ENCODE peak calls at places on chromosomes 13 and 19, in six cellular contexts. O is heart left ventricle, S is upper lobe of left lung, P is stomach, M is Peyer's patch, V is spleen. L is an unnamed sample.

GRCh38 chr13:44212633-44213387 is 160.8 kb upstream of the SERP2 start:
- DNase-seq in O (no peak), S (no peak), P (no peak), M (no peak), V (no peak), L (no peak)

GRCh38 chr13:65353951-65354350 is 1876.2 kb downstream of the PCDH9 start:
- DNase-seq in O (no peak), S (no peak), P (no peak), M (no peak), V (no peak), L (no peak)

GRCh38 chr19:53467138-53467502 is 413 bp upstream of the ZNF813 start:
- DNase-seq in O (peak), S (peak), P (no peak), M (no peak), V (peak), L (peak)

GRCh38 chr13:90947976-90948375 is 399.5 kb upstream of the MIR17HG start:
- DNase-seq in O (no peak), S (no peak), P (no peak), M (no peak), V (no peak), L (no peak)

GRCh38 chr13:79171131-79172061 is 234.7 kb downstream of the RBM26 start:
- DNase-seq in O (no peak), S (no peak), P (no peak), M (no peak), V (no peak), L (no peak)

GRCh38 chr19:42075364-42075615 is 676 bp upstream of the ZNF574 start:
- DNase-seq in O (no peak), S (no peak), P (no peak), M (no peak), V (no peak), L (no peak)

GRCh38 chr19:50519006-50519575 is 5.4 kb upstream of the ASPDH start:
- DNase-seq in O (peak), S (no peak), P (no peak), M (no peak), V (peak), L (peak)

GRCh38 chr13:78609464-78610205 is 6.3 kb upstream of the POU4F1 start:
- DNase-seq in O (no peak), S (no peak), P (no peak), M (no peak), V (peak), L (no peak)

GRCh38 chr19:35045667-35046300 is 4.3 kb downstream of the HPN start:
- DNase-seq in O (peak), S (no peak), P (no peak), M (no peak), V (no peak), L (no peak)

GRCh38 chr13:79681069-79681468 is 200.1 kb downstream of the NDFIP2 start:
- DNase-seq in O (no peak), S (no peak), P (no peak), M (no peak), V (no peak), L (no peak)

GRCh38 chr19:43674630-43674982 is 4.6 kb upstream of the PLAUR start:
- DNase-seq in O (no peak), S (no peak), P (no peak), M (no peak), V (no peak), L (no peak)

GRCh38 chr13:45119469-45119989 is 781 bp upstream of the GTF2F2 start:
- DNase-seq in O (no peak), S (peak), P (no peak), M (no peak), V (no peak), L (peak)

GRCh38 chr13:99572131-99572530 is 70.9 kb downstream of the TM9SF2 start:
- DNase-seq in O (no peak), S (no peak), P (no peak), M (no peak), V (no peak), L (no peak)

GRCh38 chr13:41827507-41828213 is 133.2 kb downstream of the VWA8 start:
- DNase-seq in O (no peak), S (no peak), P (no peak), M (no peak), V (no peak), L (no peak)

GRCh38 chr19:38394488-38394887 is 6.0 kb downstream of the SPRED3 start:
- DNase-seq in O (no peak), S (no peak), P (no peak), M (peak), V (peak), L (no peak)

GRCh38 chr13:97369269-97369893 is 64.6 kb upstream of the RAP2A start:
- DNase-seq in O (no peak), S (no peak), P (no peak), M (no peak), V (no peak), L (no peak)

GRCh38 chr19:56026769-56027168 is 40.2 kb downstream of the NLRP5 start:
- DNase-seq in O (no peak), S (no peak), P (no peak), M (no peak), V (no peak), L (no peak)

GRCh38 chr13:31528176-31528575 is 211.2 kb upstream of the RXFP2 start:
- DNase-seq in O (no peak), S (no peak), P (no peak), M (no peak), V (no peak), L (no peak)

GRCh38 chr13:113647351-113648217 is 10.4 kb downstream of the ATP4B start:
- DNase-seq in O (peak), S (peak), P (peak), M (peak), V (peak), L (peak)

GRCh38 chr19:56096665-56097064 is 24.4 kb downstream of the ZNF787 start:
- DNase-seq in O (peak), S (no peak), P (no peak), M (no peak), V (no peak), L (no peak)

GRCh38 chr19:44576843-44577565 is 36.4 kb upstream of the IGSF23 start:
- DNase-seq in O (no peak), S (peak), P (peak), M (peak), V (no peak), L (no peak)

GRCh38 chr13:33262997-33263396 is 22.6 kb downstream of the STARD13 start:
- DNase-seq in O (no peak), S (no peak), P (no peak), M (no peak), V (no peak), L (no peak)

GRCh38 chr13:50518791-50519201 is 324.7 kb downstream of the DLEU7 start:
- DNase-seq in O (no peak), S (no peak), P (no peak), M (no peak), V (no peak), L (no peak)

GRCh38 chr13:27728271-27728670 is 64.0 kb upstream of the GSX1 start:
- DNase-seq in O (no peak), S (no peak), P (no peak), M (no peak), V (no peak), L (no peak)

GRCh38 chr13:24038405-24038804 is 122.1 kb upstream of the SPATA13 start:
- DNase-seq in O (no peak), S (no peak), P (no peak), M (no peak), V (no peak), L (no peak)
- TF ChIP-seq CTCF in O (no peak), S (no peak), P (no peak), M (no peak), V (no peak), L (no peak)

GRCh38 chr19:11639245-11639601 is 41.9 kb downstream of the ZNF627 start:
- DNase-seq in O (no peak), S (no peak), P (no peak), M (no peak), V (no peak), L (no peak)
- H3K4me3 ChIP-seq in O (peak), S (peak), P (peak), M (peak), V (peak), L (no peak)

DNA sequence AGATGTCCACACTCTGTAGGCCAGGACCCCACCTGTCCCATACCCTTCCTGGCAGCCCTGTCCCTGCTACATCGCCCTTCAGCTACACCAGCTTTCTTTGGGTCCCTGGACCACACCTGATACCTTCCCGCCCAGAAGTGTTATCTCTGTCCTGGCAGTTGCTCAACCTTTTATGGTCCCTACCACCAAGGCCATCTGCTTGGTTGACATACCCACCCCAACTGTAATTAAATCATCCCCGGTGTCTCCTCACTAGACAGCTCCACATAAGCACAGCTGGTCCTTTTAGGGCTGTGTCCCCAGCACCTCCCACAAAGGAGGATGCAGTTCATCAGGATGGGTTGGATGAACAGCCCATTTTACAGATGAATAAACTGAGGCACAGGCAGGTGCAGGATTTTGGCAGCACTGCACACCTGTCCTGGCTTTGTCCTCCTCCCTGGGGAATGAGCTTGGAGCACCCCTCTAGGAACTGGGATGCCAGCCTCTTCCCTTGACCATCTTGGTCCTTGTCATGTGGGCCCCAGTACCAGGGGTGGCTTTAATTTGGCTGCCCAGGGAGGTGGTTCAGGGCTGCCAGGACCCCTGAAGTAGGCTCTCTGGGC is 12.9 kb downstream of the NACC1 start:
- DNase-seq in O (no peak), S (no peak), P (no peak), M (no peak), V (no peak), L (no peak)
- TF ChIP-seq CTCF in O (no peak), S (no peak), P (no peak), M (no peak), V (no peak), L (no peak)

GRCh38 chr19:863305-863620 is 3.8 kb downstream of the CFD start:
- DNase-seq in O (no peak), S (no peak), P (no peak), M (no peak), V (no peak), L (no peak)

GRCh38 chr19:860481-861098 is 1.1 kb downstream of the CFD start:
- DNase-seq in O (peak), S (peak), P (peak), M (peak), V (peak), L (peak)

GRCh38 chr19:862529-863304 is 3.3 kb downstream of the CFD start:
- DNase-seq in O (peak), S (peak), P (peak), M (peak), V (peak), L (peak)

GRCh38 chr19:861756-862528 is 2.5 kb downstream of the CFD start:
- DNase-seq in O (peak), S (peak), P (no peak), M (peak), V (peak), L (peak)

DNA sequence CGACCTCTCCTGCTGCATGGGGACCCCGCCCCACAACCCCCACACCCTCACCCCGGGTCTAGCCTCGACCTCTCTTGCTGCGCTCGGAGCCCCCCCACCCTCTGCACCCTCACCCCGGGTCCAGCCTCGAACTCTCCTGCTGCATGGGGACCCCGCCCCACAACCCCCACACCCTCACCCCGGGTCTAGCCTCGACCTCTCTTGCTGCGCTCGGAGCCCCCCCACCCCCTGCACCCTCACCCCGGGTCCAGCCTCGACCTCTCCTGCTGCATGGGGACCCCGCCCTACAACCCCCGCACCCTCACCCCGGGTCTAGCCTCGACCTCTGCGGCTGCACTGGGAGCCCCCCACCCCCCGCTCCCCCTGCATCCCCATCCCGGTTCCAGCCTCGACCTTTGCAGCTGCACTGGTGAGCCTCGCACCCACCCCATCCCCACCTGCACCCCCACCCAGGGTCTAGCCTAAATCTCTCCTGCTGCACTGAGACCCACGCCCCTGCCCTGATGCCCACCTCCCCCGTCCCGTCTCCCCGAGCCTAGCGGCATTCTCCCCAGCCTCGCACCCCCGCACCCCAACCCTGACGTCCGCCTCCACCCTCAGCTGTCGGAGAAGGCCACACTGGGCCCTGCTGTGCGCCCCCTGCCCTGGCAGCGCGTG is 1.8 kb downstream of the CFD start:
- DNase-seq in O (no peak), S (no peak), P (no peak), M (no peak), V (peak), L (no peak)
- H3K4me3 ChIP-seq in O (peak), S (peak), P (peak), M (peak), V (peak), L (no peak)

GRCh38 chr19:11252665-11253355 is 9.5 kb downstream of the DOCK6 start:
- DNase-seq in O (no peak), S (no peak), P (no peak), M (no peak), V (no peak), L (no peak)

GRCh38 chr19:11257827-11258380 is 4.4 kb downstream of the DOCK6 start:
- DNase-seq in O (no peak), S (no peak), P (no peak), M (no peak), V (no peak), L (no peak)

GRCh38 chr19:11256189-11256588 is 6.1 kb downstream of the DOCK6 start:
- DNase-seq in O (peak), S (peak), P (no peak), M (no peak), V (no peak), L (no peak)

GRCh38 chr19:11251650-11252314 is 10.5 kb downstream of the DOCK6 start:
- DNase-seq in O (no peak), S (no peak), P (no peak), M (no peak), V (no peak), L (no peak)

DNA sequence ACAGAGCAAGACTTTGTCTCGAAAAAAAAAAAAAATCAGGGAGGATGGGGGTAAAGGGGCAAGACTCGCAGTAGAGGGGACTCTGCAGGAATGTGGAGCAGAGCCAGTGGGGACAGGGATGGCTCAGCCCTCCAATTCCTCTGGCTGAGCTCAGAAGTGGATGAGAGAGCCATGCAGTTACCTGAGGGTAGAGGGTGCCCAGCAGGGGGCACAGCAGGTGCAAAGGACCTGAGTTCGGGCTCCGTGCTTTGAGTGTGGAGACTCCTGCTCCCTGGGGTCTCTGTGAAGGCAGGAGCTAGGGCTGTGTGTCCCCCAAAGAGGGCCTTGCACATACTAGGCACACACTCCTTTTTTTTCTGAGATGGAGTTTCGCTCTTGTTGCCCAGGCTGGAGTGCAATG is 7.7 kb downstream of the DOCK6 start:
- DNase-seq in O (no peak), S (no peak), P (no peak), M (no peak), V (no peak), L (peak)
- TF ChIP-seq CTCF in O (no peak), S (no peak), P (no peak), M (no peak), V (no peak), L (no peak)

GRCh38 chr13:105462981-105463380 is 1072.5 kb downstream of the EFNB2 start:
- DNase-seq in O (no peak), S (no peak), P (no peak), M (no peak), V (no peak), L (no peak)
- H3K4me3 ChIP-seq in O (no peak), S (no peak), P (no peak), M (no peak), V (no peak), L (no peak)

DNA sequence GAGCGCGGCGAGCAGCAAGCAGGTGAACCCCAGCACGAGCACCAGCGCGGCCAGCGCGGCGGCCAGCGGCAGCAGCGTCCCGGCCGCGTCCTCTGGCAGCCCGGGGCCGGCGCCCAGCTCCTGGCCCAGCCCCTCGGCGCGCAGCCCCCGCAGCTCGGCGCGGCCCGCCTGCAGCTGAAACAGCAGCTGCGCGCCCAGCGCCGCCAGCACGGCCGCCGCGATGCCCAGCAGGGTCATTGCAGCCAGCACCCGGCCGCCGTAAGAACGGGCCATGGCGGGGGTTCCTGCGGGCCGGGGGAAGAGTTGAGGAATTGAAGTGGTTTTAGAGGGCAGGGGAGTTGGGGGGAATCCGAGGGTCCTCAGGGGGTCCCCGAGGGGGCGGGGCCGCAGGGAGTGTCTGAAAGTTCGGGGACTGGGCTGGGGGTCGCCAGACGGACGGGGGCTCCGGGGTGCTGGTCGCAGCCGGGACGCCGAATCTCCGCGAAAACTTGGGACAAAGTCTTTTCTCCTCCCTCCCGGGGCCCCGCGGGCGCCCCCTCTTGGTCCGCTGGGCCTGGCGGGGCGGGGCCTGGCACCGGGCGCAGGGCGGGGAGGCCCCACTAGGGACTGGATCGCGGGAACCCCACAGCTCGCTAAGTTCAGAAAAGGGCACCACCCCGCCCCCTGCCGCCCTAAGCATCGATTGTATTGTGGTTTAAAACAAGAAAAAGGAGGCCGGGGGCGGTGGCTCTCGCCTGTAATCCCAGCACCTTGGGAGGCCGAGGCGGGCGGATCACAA is at the start of gene TMEM221:
- DNase-seq in O (peak), S (no peak), P (peak), M (peak), V (peak), L (peak)
- TF ChIP-seq CTCF in O (peak), S (peak), P (no peak), M (peak), V (peak), L (peak)

DNA sequence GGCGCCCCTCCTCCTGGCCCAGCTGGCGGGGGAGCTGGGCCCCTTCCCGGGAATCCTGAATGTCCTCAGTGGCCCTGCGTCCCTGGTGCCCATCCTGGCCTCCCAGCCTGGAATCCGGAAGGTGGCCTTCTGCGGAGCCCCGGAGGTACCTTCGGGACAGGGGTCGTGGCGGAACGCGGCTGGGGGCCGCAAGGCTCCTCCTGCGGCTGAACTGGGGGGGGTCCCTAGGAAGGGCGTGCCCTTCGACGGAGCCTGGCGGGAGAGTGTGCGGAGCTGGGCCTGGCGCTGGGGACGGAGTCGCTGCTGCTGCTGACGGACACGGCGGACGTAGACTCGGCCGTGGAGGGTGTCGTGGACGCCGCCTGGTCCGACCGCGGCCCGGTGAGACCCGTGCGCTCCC is 8.6 kb downstream of the ALDH16A1 start:
- DNase-seq in O (no peak), S (no peak), P (no peak), M (peak), V (no peak), L (peak)
- H3K4me3 ChIP-seq in O (no peak), S (no peak), P (no peak), M (no peak), V (no peak), L (no peak)